ENCODE peak calls at places on chromosomes 4 and X, in nine cellular contexts. One of them, this sample, is unnamed.

GRCh38 chr4:132498215-132498614 is 650.9 kb upstream of the PCDH10 start:
- DNase-seq in cardiac muscle cell: no peak
- DNase-seq in CD8-positive, alpha-beta T cell: no peak
- DNase-seq in GM13977: no peak
- DNase-seq in stomach: no peak
- DNase-seq in GM12878: no peak
- DNase-seq in fibroblast of pulmonary artery: no peak
- DNase-seq in adrenal gland: no peak
- DNase-seq in AG10803: no peak
- DNase-seq in this sample: no peak

GRCh38 chr4:5050520-5050955 is 742 bp upstream of the STK32B start:
- DNase-seq in cardiac muscle cell: peak
- DNase-seq in CD8-positive, alpha-beta T cell: no peak
- DNase-seq in GM13977: peak
- DNase-seq in stomach: peak
- DNase-seq in GM12878: no peak
- DNase-seq in fibroblast of pulmonary artery: peak
- DNase-seq in adrenal gland: peak
- DNase-seq in AG10803: peak
- DNase-seq in this sample: peak

GRCh38 chr4:171067422-171067821 is 745.8 kb upstream of the GALNTL6 start:
- DNase-seq in cardiac muscle cell: no peak
- DNase-seq in CD8-positive, alpha-beta T cell: no peak
- DNase-seq in GM13977: no peak
- DNase-seq in stomach: no peak
- DNase-seq in GM12878: peak
- DNase-seq in fibroblast of pulmonary artery: no peak
- DNase-seq in adrenal gland: no peak
- DNase-seq in AG10803: no peak
- DNase-seq in this sample: no peak

GRCh38 chr4:18034099-18034498 is 12.5 kb upstream of the LCORL start:
- DNase-seq in cardiac muscle cell: no peak
- DNase-seq in CD8-positive, alpha-beta T cell: no peak
- DNase-seq in GM13977: no peak
- DNase-seq in stomach: no peak
- DNase-seq in GM12878: no peak
- DNase-seq in fibroblast of pulmonary artery: peak
- DNase-seq in adrenal gland: no peak
- DNase-seq in AG10803: peak
- DNase-seq in this sample: no peak

GRCh38 chrX:37776283-37776986 is 3.4 kb upstream of the CYBB start:
- DNase-seq in cardiac muscle cell: no peak
- DNase-seq in CD8-positive, alpha-beta T cell: no peak
- DNase-seq in GM13977: no peak
- DNase-seq in stomach: no peak
- DNase-seq in GM12878: no peak
- DNase-seq in fibroblast of pulmonary artery: no peak
- DNase-seq in adrenal gland: no peak
- DNase-seq in AG10803: no peak
- DNase-seq in this sample: no peak

GRCh38 chrX:84873176-84873575 is 130.5 kb upstream of the APOOL start:
- DNase-seq in cardiac muscle cell: no peak
- DNase-seq in CD8-positive, alpha-beta T cell: no peak
- DNase-seq in GM13977: no peak
- DNase-seq in stomach: no peak
- DNase-seq in GM12878: no peak
- DNase-seq in fibroblast of pulmonary artery: no peak
- DNase-seq in adrenal gland: no peak
- DNase-seq in AG10803: no peak
- DNase-seq in this sample: no peak

GRCh38 chr4:165464813-165465381 is 86.1 kb downstream of the CPE start:
- DNase-seq in cardiac muscle cell: peak
- DNase-seq in CD8-positive, alpha-beta T cell: no peak
- DNase-seq in GM13977: peak
- DNase-seq in stomach: no peak
- DNase-seq in GM12878: no peak
- DNase-seq in fibroblast of pulmonary artery: peak
- DNase-seq in adrenal gland: peak
- DNase-seq in AG10803: peak
- DNase-seq in this sample: peak

GRCh38 chrX:3326721-3327120 is 19.7 kb downstream of the MXRA5 start:
- DNase-seq in cardiac muscle cell: no peak
- DNase-seq in CD8-positive, alpha-beta T cell: no peak
- DNase-seq in GM13977: no peak
- DNase-seq in stomach: no peak
- DNase-seq in GM12878: no peak
- DNase-seq in fibroblast of pulmonary artery: no peak
- DNase-seq in adrenal gland: no peak
- DNase-seq in AG10803: peak
- DNase-seq in this sample: no peak

GRCh38 chr4:147578057-147578476 is 39.1 kb upstream of the TMEM184C start:
- DNase-seq in cardiac muscle cell: no peak
- DNase-seq in CD8-positive, alpha-beta T cell: no peak
- DNase-seq in GM13977: no peak
- DNase-seq in stomach: no peak
- DNase-seq in GM12878: no peak
- DNase-seq in fibroblast of pulmonary artery: peak
- DNase-seq in adrenal gland: peak
- DNase-seq in AG10803: peak
- DNase-seq in this sample: no peak

GRCh38 chr4:51836531-51836930 is 6.4 kb upstream of the DCUN1D4 start:
- DNase-seq in cardiac muscle cell: no peak
- DNase-seq in CD8-positive, alpha-beta T cell: no peak
- DNase-seq in GM13977: no peak
- DNase-seq in stomach: no peak
- DNase-seq in GM12878: no peak
- DNase-seq in fibroblast of pulmonary artery: peak
- DNase-seq in adrenal gland: no peak
- DNase-seq in AG10803: no peak
- DNase-seq in this sample: no peak

GRCh38 chrX:148878371-148878770 is 378.0 kb downstream of the AFF2 start:
- DNase-seq in cardiac muscle cell: no peak
- DNase-seq in CD8-positive, alpha-beta T cell: no peak
- DNase-seq in GM13977: no peak
- DNase-seq in stomach: no peak
- DNase-seq in GM12878: no peak
- DNase-seq in fibroblast of pulmonary artery: peak
- DNase-seq in adrenal gland: no peak
- DNase-seq in AG10803: peak
- DNase-seq in this sample: no peak

GRCh38 chr4:155497306-155497705 is 120.5 kb upstream of the MAP9 start:
- DNase-seq in cardiac muscle cell: no peak
- DNase-seq in CD8-positive, alpha-beta T cell: no peak
- DNase-seq in GM13977: no peak
- DNase-seq in stomach: no peak
- DNase-seq in GM12878: no peak
- DNase-seq in fibroblast of pulmonary artery: no peak
- DNase-seq in adrenal gland: no peak
- DNase-seq in AG10803: no peak
- DNase-seq in this sample: no peak

GRCh38 chr4:104128031-104128849 is 366.5 kb downstream of the CXXC4 start:
- DNase-seq in cardiac muscle cell: no peak
- DNase-seq in CD8-positive, alpha-beta T cell: no peak
- DNase-seq in GM13977: no peak
- DNase-seq in stomach: no peak
- DNase-seq in GM12878: no peak
- DNase-seq in fibroblast of pulmonary artery: no peak
- DNase-seq in adrenal gland: no peak
- DNase-seq in AG10803: no peak
- DNase-seq in this sample: no peak

GRCh38 chr4:122012735-122013134 is 60.9 kb upstream of the TRPC3 start:
- DNase-seq in cardiac muscle cell: no peak
- DNase-seq in CD8-positive, alpha-beta T cell: no peak
- DNase-seq in GM13977: no peak
- DNase-seq in stomach: no peak
- DNase-seq in GM12878: no peak
- DNase-seq in fibroblast of pulmonary artery: peak
- DNase-seq in adrenal gland: no peak
- DNase-seq in AG10803: peak
- DNase-seq in this sample: no peak

GRCh38 chr4:141486375-141486997 is 149.9 kb upstream of the IL15 start:
- DNase-seq in cardiac muscle cell: no peak
- DNase-seq in CD8-positive, alpha-beta T cell: no peak
- DNase-seq in GM13977: no peak
- DNase-seq in stomach: no peak
- DNase-seq in GM12878: no peak
- DNase-seq in fibroblast of pulmonary artery: peak
- DNase-seq in adrenal gland: no peak
- DNase-seq in AG10803: peak
- DNase-seq in this sample: no peak

GRCh38 chr4:7052923-7053715 is 9.9 kb downstream of the TADA2B start:
- DNase-seq in cardiac muscle cell: no peak
- DNase-seq in CD8-positive, alpha-beta T cell: no peak
- DNase-seq in GM13977: no peak
- DNase-seq in stomach: peak
- DNase-seq in GM12878: no peak
- DNase-seq in fibroblast of pulmonary artery: no peak
- DNase-seq in adrenal gland: peak
- DNase-seq in AG10803: peak
- DNase-seq in this sample: no peak

GRCh38 chr4:120919358-120919757 is 3.2 kb downstream of the PRDM5 start:
- DNase-seq in cardiac muscle cell: no peak
- DNase-seq in CD8-positive, alpha-beta T cell: no peak
- DNase-seq in GM13977: no peak
- DNase-seq in stomach: no peak
- DNase-seq in GM12878: no peak
- DNase-seq in fibroblast of pulmonary artery: no peak
- DNase-seq in adrenal gland: no peak
- DNase-seq in AG10803: no peak
- DNase-seq in this sample: no peak

GRCh38 chr4:175369087-175369486 is 443.0 kb downstream of the GPM6A start:
- DNase-seq in cardiac muscle cell: no peak
- DNase-seq in CD8-positive, alpha-beta T cell: no peak
- DNase-seq in GM13977: no peak
- DNase-seq in stomach: no peak
- DNase-seq in GM12878: no peak
- DNase-seq in fibroblast of pulmonary artery: peak
- DNase-seq in adrenal gland: no peak
- DNase-seq in AG10803: peak
- DNase-seq in this sample: no peak

GRCh38 chr4:130336585-130337217 is 1240.7 kb downstream of the C4orf33 start:
- DNase-seq in cardiac muscle cell: peak
- DNase-seq in CD8-positive, alpha-beta T cell: no peak
- DNase-seq in GM13977: no peak
- DNase-seq in stomach: no peak
- DNase-seq in GM12878: no peak
- DNase-seq in fibroblast of pulmonary artery: peak
- DNase-seq in adrenal gland: no peak
- DNase-seq in AG10803: peak
- DNase-seq in this sample: no peak
- TF ChIP-seq CTCF in cardiac muscle cell: peak
- TF ChIP-seq CTCF in CD8-positive, alpha-beta T cell: no peak
- TF ChIP-seq CTCF in GM13977: peak
- TF ChIP-seq CTCF in stomach: peak
- TF ChIP-seq CTCF in GM12878: peak
- TF ChIP-seq CTCF in fibroblast of pulmonary artery: peak
- TF ChIP-seq CTCF in adrenal gland: peak
- TF ChIP-seq CTCF in AG10803: peak
- TF ChIP-seq CTCF in this sample: peak

DNA sequence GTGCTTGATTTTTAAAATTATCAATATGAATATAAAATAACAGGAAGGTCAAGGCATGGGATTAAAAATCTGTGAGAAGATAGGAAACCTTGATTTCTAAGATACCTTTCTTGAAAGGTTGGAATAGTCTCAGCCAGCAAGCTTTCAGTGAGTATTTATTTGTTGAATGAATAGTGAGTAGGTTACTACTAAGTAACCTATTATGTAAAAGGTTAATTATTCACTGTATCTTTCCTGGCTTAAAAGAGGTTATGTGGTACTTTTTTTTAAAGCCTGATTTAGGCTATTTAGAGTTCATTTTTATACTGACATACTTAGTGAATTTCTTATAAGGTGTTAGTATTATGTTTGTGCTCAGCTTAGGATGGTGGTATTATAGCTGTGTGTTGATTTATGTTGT is 123.5 kb downstream of the PTPN13 start:
- DNase-seq in cardiac muscle cell: no peak
- DNase-seq in CD8-positive, alpha-beta T cell: no peak
- DNase-seq in GM13977: no peak
- DNase-seq in stomach: no peak
- DNase-seq in GM12878: no peak
- DNase-seq in fibroblast of pulmonary artery: no peak
- DNase-seq in adrenal gland: no peak
- DNase-seq in AG10803: no peak
- DNase-seq in this sample: no peak
- TF ChIP-seq CTCF in cardiac muscle cell: no peak
- TF ChIP-seq CTCF in CD8-positive, alpha-beta T cell: no peak
- TF ChIP-seq CTCF in GM13977: no peak
- TF ChIP-seq CTCF in stomach: no peak
- TF ChIP-seq CTCF in GM12878: no peak
- TF ChIP-seq CTCF in fibroblast of pulmonary artery: no peak
- TF ChIP-seq CTCF in adrenal gland: no peak
- TF ChIP-seq CTCF in AG10803: no peak
- TF ChIP-seq CTCF in this sample: no peak

DNA sequence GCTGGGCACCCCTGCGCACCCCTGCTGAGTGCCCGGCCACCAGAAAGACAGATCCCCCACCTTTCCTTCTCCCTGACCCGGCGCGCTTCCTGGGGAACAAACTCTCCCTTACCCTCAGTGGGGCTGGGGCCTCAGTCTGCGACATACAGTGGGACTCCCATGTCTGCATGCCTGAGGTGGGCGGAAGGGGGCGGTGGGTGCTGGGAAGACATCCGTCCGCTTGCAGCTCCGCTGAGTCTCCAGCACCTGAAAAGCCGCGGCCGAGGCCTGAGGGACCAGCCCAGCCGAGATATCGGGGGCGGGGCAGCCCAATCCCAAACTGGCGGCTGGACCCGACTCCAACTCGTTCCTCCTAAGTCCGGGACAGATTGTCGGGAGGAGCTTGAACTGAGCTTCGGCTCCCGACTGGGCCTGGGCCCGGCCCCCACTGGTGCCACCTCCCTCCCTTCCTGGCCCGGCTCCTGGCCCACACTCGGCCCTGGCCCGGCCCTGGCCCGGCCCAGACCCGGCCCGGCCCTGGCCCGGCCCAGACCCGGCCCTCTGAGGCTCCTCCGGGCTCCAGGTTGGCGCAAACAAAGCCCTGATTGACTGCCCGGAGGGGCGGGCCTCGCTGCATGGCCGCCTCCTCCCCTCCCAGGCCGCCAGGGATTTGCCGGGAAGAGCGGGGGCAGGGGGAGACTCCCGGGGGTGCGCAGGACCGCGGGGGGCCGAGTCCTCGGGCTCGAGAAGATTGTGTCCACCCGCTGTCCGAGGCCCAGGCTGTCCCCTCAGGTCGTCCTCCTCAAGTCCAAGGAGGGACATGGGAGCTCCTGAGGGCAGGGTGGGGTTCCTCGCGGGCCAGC is 878 bp upstream of the SLC16A2 start:
- DNase-seq in cardiac muscle cell: peak
- DNase-seq in CD8-positive, alpha-beta T cell: peak
- DNase-seq in GM13977: no peak
- DNase-seq in stomach: peak
- DNase-seq in GM12878: no peak
- DNase-seq in fibroblast of pulmonary artery: peak
- DNase-seq in adrenal gland: peak
- DNase-seq in AG10803: peak
- DNase-seq in this sample: no peak
- TF ChIP-seq CTCF in cardiac muscle cell: no peak
- TF ChIP-seq CTCF in CD8-positive, alpha-beta T cell: no peak
- TF ChIP-seq CTCF in GM13977: no peak
- TF ChIP-seq CTCF in stomach: no peak
- TF ChIP-seq CTCF in GM12878: no peak
- TF ChIP-seq CTCF in fibroblast of pulmonary artery: no peak
- TF ChIP-seq CTCF in adrenal gland: no peak
- TF ChIP-seq CTCF in AG10803: no peak
- TF ChIP-seq CTCF in this sample: no peak

GRCh38 chr4:16505726-16506125 is 279.5 kb upstream of the TAPT1 start:
- DNase-seq in cardiac muscle cell: peak
- DNase-seq in CD8-positive, alpha-beta T cell: no peak
- DNase-seq in GM13977: no peak
- DNase-seq in stomach: no peak
- DNase-seq in GM12878: no peak
- DNase-seq in fibroblast of pulmonary artery: peak
- DNase-seq in adrenal gland: no peak
- DNase-seq in AG10803: peak
- DNase-seq in this sample: no peak
- TF ChIP-seq CTCF in cardiac muscle cell: peak
- TF ChIP-seq CTCF in CD8-positive, alpha-beta T cell: no peak
- TF ChIP-seq CTCF in GM13977: no peak
- TF ChIP-seq CTCF in stomach: no peak
- TF ChIP-seq CTCF in GM12878: no peak
- TF ChIP-seq CTCF in fibroblast of pulmonary artery: peak
- TF ChIP-seq CTCF in adrenal gland: no peak
- TF ChIP-seq CTCF in AG10803: peak
- TF ChIP-seq CTCF in this sample: no peak